ENCODE peak calls at places on chromosome 18, in four cellular contexts. D, G, V and E are unnamed samples.

GRCh38 chr18:8507881-8508280 is 101.4 kb upstream of the RAB12 start:
- DNase-seq in D (no peak), G (peak; percentile 21), V (no peak), E (no peak)

GRCh38 chr18:23154823-23155517 is 19.7 kb downstream of the CABLES1 start:
- DNase-seq in V (no peak), G (no peak), D (no peak), E (no peak)

GRCh38 chr18:4125246-4125938 is 329.7 kb downstream of the DLGAP1 start:
- DNase-seq in G (no peak), V (no peak), D (no peak), E (no peak)

GRCh38 chr18:67553471-67553870 is 37.0 kb upstream of the DSEL start:
- DNase-seq in G (peak; percentile 31), V (no peak), D (no peak), E (no peak)

GRCh38 chr18:59821983-59822382 is 77.8 kb upstream of the PMAIP1 start:
- DNase-seq in G (peak; percentile 49), V (no peak), D (no peak), E (no peak)

GRCh38 chr18:12333650-12334279 is 25.7 kb downstream of the TUBB6 start:
- DNase-seq in V (no peak), G (no peak), D (no peak), E (no peak)

GRCh38 chr18:59874166-59874565 is 25.6 kb upstream of the PMAIP1 start:
- DNase-seq in G (peak; percentile 96), D (no peak), V (no peak), E (no peak)

GRCh38 chr18:42131044-42131939 is 176.3 kb downstream of the PIK3C3 start:
- DNase-seq in G (no peak), D (no peak), V (no peak), E (no peak)

GRCh38 chr18:61333746-61334490 is 688 bp downstream of the CDH20 start:
- DNase-seq in G (no peak), V (no peak), D (no peak), E (no peak)

GRCh38 chr18:45611943-45612342 is 3.3 kb upstream of the SLC14A2 start:
- DNase-seq in G (no peak), D (peak; percentile 9), V (no peak), E (no peak)

GRCh38 chr18:4455113-4455811 is at the start of gene DLGAP1:
- DNase-seq in G (no peak), V (no peak), D (no peak), E (peak; percentile 51)

GRCh38 chr18:9055185-9055584 is 47.3 kb upstream of the NDUFV2 start:
- DNase-seq in D (peak; percentile 41), V (no peak), G (peak; percentile 86), E (no peak)

GRCh38 chr18:79533591-79533990 is 137.9 kb downstream of the NFATC1 start:
- DNase-seq in D (no peak), G (no peak), V (no peak), E (no peak)

GRCh38 chr18:58953627-58954026 is 89.0 kb downstream of the ZNF532 start:
- DNase-seq in D (no peak), G (no peak), V (no peak), E (no peak)

GRCh38 chr18:42053188-42053781 is 98.3 kb downstream of the PIK3C3 start:
- DNase-seq in G (peak; percentile 62), D (peak; percentile 29), V (peak; percentile 4), E (no peak)

GRCh38 chr18:42038936-42039335 is 83.9 kb downstream of the PIK3C3 start:
- DNase-seq in D (no peak), G (peak; percentile 96), V (no peak), E (no peak)

GRCh38 chr18:3245853-3246635 is 1.6 kb upstream of the MYL12A start:
- DNase-seq in G (peak; percentile 82), D (peak; percentile 82), V (no peak), E (peak; percentile 81)

GRCh38 chr18:23779696-23780303 is 90.5 kb downstream of the LAMA3 start:
- DNase-seq in G (peak; percentile 28), D (no peak), V (no peak), E (no peak)

GRCh38 chr18:34048423-34048822 is 176.3 kb downstream of the NOL4 start:
- DNase-seq in D (no peak), V (no peak), G (no peak), E (no peak)

GRCh38 chr18:5370332-5370731 is 74.8 kb upstream of the ZBTB14 start:
- DNase-seq in G (peak; percentile 19), V (no peak), D (no peak), E (no peak)

GRCh38 chr18:71809711-71810110 is 734.4 kb downstream of the CBLN2 start:
- DNase-seq in D (no peak), G (no peak), V (no peak), E (no peak)

GRCh38 chr18:8747440-8747937 is 42.1 kb downstream of the MTCL1 start:
- DNase-seq in V (no peak), D (no peak), G (peak; percentile 96), E (no peak)

GRCh38 chr18:59022167-59022945 is 117.3 kb upstream of the SEC11C start:
- DNase-seq in V (no peak), G (no peak), D (no peak), E (no peak)

GRCh38 chr18:79922971-79923411 is 28.5 kb downstream of the SLC66A2 start:
- DNase-seq in D (no peak), V (no peak), G (no peak), E (no peak)

GRCh38 chr18:10057808-10058791 is 144.3 kb downstream of the VAPA start:
- DNase-seq in D (no peak), G (peak; percentile 84), V (no peak), E (no peak)

GRCh38 chr18:22637787-22638186 is 220.1 kb upstream of the CTAGE1 start:
- DNase-seq in D (no peak), G (peak; percentile 89), V (no peak), E (no peak)

GRCh38 chr18:39414009-39414700 is 1848.6 kb upstream of the CELF4 start:
- DNase-seq in V (no peak), D (no peak), G (peak; percentile 82), E (no peak)

GRCh38 chr18:959854-960253 is 55.2 kb downstream of the ADCYAP1 start:
- DNase-seq in V (no peak), G (no peak), D (no peak), E (no peak)

GRCh38 chr18:957829-958228 is 53.2 kb downstream of the ADCYAP1 start:
- DNase-seq in D (no peak), V (no peak), G (no peak), E (no peak)

GRCh38 chr18:950882-951539 is 46.3 kb downstream of the ADCYAP1 start:
- DNase-seq in V (no peak), D (no peak), G (no peak), E (no peak)

GRCh38 chr18:950026-950631 is 45.5 kb downstream of the ADCYAP1 start:
- DNase-seq in G (no peak), V (no peak), D (no peak), E (no peak)

DNA sequence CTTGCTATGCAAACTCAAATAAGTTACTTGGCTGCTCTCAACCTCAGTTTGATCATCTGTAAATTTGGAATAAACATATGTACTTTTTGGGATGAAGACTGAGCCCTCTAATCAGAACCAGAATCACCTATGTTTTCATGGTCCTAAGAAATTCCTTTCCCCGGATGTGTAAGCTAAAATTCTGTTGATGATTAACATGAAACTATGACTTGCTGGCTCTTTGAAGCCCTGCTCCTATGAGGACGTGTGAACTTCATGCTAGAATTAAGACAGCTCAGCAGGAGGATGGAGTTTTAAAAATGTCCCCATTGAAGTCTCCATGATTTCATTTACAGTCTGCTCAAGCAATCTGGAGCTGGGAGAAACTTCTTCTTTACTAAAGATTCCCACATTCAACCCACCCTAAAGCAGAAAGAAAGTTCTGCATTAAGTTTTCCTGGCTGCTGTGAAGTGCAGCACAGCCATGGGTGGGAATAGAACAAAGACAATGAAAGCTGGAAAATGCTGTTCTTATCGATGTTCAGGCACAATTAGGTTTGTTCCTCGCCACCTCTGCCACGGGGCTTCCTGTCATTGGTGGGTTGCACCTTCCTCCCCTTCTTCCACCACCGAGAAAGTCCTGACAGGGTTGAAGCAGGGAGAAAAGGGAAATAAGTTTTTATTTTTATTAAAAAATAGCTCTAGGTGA is 50.9 kb downstream of the ADCYAP1 start:
- DNase-seq in V (no peak), D (no peak), G (no peak), E (no peak)
- TF ChIP-seq CHD1 in V (no peak), D (no peak), G (no peak), E (no peak)

GRCh38 chr18:35466334-35466733 is 31.4 kb downstream of the INO80C start:
- DNase-seq in G (no peak), D (no peak), V (no peak), E (no peak)
- TF ChIP-seq CHD1 in G (no peak), D (no peak), V (no peak), E (no peak)

GRCh38 chr18:11310476-11311086 is 161.2 kb upstream of the PIEZO2 start:
- DNase-seq in V (no peak), D (peak; percentile 28), G (peak; percentile 49), E (peak; percentile 83)
- TF ChIP-seq CHD1 in V (no peak), D (no peak), G (no peak), E (no peak)

DNA sequence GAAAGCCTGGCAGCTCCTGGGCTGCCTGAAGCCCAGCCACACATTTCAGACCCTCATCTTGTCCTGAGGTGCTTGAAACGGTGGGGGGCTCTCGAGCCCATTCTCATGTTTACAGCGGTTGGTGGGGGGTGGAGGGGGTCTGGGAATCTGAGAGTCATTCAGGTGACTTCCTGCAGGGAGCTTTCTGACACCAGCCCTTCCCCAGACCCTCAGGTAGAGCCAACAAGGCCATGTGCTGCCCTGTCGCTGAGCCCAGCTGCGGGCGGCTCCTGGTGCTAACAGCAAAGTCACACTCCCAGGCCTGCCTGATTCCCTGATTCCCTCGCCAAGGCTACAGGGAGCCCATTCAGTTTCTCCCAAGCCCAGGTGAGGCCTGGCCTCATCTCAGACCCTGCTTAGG is 324.9 kb upstream of the MEX3C start:
- DNase-seq in D (no peak), V (no peak), G (no peak), E (peak; percentile 19)
- TF ChIP-seq CHD1 in D (no peak), V (no peak), G (no peak), E (no peak)

DNA sequence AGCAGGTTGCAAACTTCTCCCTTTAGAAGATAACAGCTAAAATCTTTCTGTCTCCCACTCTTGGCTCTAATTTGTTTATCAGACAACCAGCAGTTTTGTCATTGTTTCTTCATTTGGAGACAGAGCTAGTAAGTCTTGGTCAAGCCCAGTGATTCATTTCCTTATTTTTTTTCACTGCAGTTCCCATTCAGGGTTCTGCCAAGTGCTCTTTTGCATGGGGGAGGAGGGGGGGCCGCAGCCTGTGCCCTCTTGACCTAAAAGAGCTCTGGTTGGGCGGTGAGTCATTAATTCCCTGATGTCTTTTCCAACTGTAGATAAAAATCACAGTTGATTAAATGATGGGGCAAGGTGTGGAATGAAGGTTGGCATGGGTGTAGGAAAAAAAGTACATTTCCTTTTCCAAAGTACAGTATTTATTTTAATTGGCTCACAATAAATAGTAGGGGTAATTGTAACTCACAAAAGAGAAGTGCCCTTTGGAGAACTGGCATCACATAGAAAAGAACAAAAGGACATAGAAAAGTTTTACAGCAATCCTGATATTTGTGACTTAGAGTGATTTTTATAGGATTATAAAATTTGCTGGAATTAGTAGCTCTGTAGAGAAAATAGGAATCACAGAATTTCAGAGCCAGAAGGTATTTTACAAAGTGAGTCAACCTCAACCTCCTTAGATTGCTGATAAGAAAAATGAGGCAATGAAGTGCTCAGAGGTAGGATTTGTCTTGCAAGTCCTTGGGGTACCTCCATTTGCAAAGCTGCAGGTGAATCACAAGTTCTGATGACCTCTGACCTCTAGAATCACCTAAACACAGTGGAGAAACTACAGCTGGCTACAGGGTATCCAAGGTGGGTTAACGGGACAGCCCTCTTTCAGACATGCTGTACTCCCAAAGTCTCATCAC is 133.5 kb downstream of the SOCS6 start:
- DNase-seq in D (no peak), V (no peak), G (peak; percentile 93), E (no peak)
- TF ChIP-seq CHD1 in D (no peak), V (no peak), G (peak; percentile 39), E (no peak)

GRCh38 chr18:49400398-49401072 is 59.9 kb downstream of the DYM start:
- DNase-seq in V (no peak), G (peak; percentile 48), D (no peak), E (no peak)
- TF ChIP-seq CHD1 in V (no peak), G (no peak), D (no peak), E (no peak)

GRCh38 chr18:31424383-31424988 is 23.1 kb upstream of the DSG3 start:
- DNase-seq in D (peak; percentile 40), V (no peak), G (peak; percentile 20), E (no peak)
- TF ChIP-seq CHD1 in D (no peak), V (no peak), G (no peak), E (no peak)